ENCODE peak calls at places on chromosomes 7 and 10, in nine cellular contexts. U, D, M, W, G, O, J, F and S are unnamed samples.

GRCh38 chr10:45000764-45001381 is at the start of gene ZNF22:
- DNase-seq in O (no peak), G (peak; percentile 88), W (peak; percentile 73), M (peak; percentile 23), U (peak; percentile 80), D (peak; percentile 69), J (peak; percentile 75), F (no peak), S (no peak)

GRCh38 chr7:1889556-1890181 is 219.6 kb downstream of the ELFN1 start:
- DNase-seq in O (peak; percentile 37), D (peak; percentile 78), J (no peak), M (peak; percentile 73), F (no peak), G (no peak), U (no peak), W (no peak), S (peak; percentile 31)

GRCh38 chr7:142859829-142860228 is 5.0 kb downstream of the EPHB6 start:
- DNase-seq in M (peak; percentile 83), O (no peak), W (no peak), U (no peak), J (no peak), G (no peak), F (no peak), D (peak; percentile 63), S (no peak)

GRCh38 chr10:77827383-77827782 is 99.2 kb downstream of the DLG5 start:
- DNase-seq in F (no peak), G (no peak), D (no peak), W (no peak), M (no peak), O (no peak), J (no peak), U (no peak), S (no peak)

GRCh38 chr10:78972160-78972946 is 96.4 kb upstream of the ZMIZ1 start:
- DNase-seq in O (no peak), U (peak; percentile 83), F (peak; percentile 42), D (peak; percentile 72), G (peak; percentile 78), J (peak; percentile 77), M (peak; percentile 78), W (peak; percentile 78), S (no peak)

GRCh38 chr7:137734221-137734620 is 112.6 kb downstream of the DGKI start:
- DNase-seq in J (no peak), F (no peak), M (peak; percentile 9), G (no peak), W (no peak), U (no peak), D (no peak), O (no peak), S (no peak)

GRCh38 chr10:14665304-14665703 is 109.4 kb downstream of the FAM107B start:
- DNase-seq in W (no peak), M (no peak), G (no peak), D (no peak), F (no peak), J (no peak), O (no peak), U (no peak), S (no peak)

GRCh38 chr10:127266431-127266830 is 70.0 kb upstream of the INSYN2A start:
- DNase-seq in O (no peak), W (no peak), J (no peak), D (no peak), M (no peak), G (no peak), U (no peak), F (no peak), S (no peak)

GRCh38 chr7:79308176-79308575 is 145.3 kb downstream of the MAGI2 start:
- DNase-seq in J (no peak), O (no peak), F (peak; percentile 32), G (no peak), U (no peak), W (no peak), M (no peak), D (no peak), S (no peak)

GRCh38 chr7:84092207-84092606 is 102.4 kb downstream of the SEMA3A start:
- DNase-seq in F (no peak), M (no peak), J (no peak), U (no peak), G (no peak), D (no peak), O (no peak), W (no peak), S (no peak)

GRCh38 chr10:127148066-127148932 is 48.1 kb downstream of the INSYN2A start:
- DNase-seq in D (peak; percentile 83), U (no peak), J (no peak), O (peak; percentile 59), W (no peak), F (peak; percentile 80), G (no peak), M (peak; percentile 91), S (no peak)

GRCh38 chr10:51862149-51862548 is 162.8 kb upstream of the CSTF2T start:
- DNase-seq in G (no peak), D (no peak), W (no peak), F (no peak), M (no peak), U (no peak), J (no peak), O (no peak), S (no peak)
- H3K4me3 ChIP-seq in G (no peak overlapping the region), D (no peak overlapping the region), W (no peak overlapping the region), F (no peak overlapping the region), M (no peak overlapping the region), U (no peak overlapping the region), J (no peak overlapping the region), O (no peak overlapping the region), S (no peak overlapping the region)

GRCh38 chr10:130333185-130333584 is 197.0 kb downstream of the GLRX3 start:
- DNase-seq in F (no peak), U (no peak), W (no peak), O (no peak), M (no peak), J (no peak), G (no peak), D (no peak), S (no peak)
- TF ChIP-seq CTCF in F (no peak), U (no peak), W (no peak), O (no peak), M (no peak), J (no peak), G (no peak), D (no peak), S (no peak)

GRCh38 chr7:127250312-127251047 is 2.3 kb downstream of the GRM8 start:
- DNase-seq in M (no peak), G (no peak), O (no peak), W (no peak), F (no peak), U (no peak), D (no peak), J (no peak), S (no peak)

GRCh38 chr7:127251048-127251451 is 1.7 kb downstream of the GRM8 start:
- DNase-seq in M (no peak), O (no peak), D (no peak), J (no peak), F (no peak), U (no peak), G (no peak), W (no peak), S (no peak)

GRCh38 chr7:127252380-127252718 is 392 bp downstream of the GRM8 start:
- DNase-seq in G (no peak), U (no peak), J (no peak), W (no peak), O (no peak), D (no peak), F (no peak), M (no peak), S (no peak)

GRCh38 chr7:127252736-127253288 is at the start of gene GRM8:
- DNase-seq in D (peak; percentile 11), U (peak; percentile 33), G (peak; percentile 70), M (peak; percentile 9), F (no peak), J (peak; percentile 14), W (peak; percentile 27), O (no peak), S (no peak)

DNA sequence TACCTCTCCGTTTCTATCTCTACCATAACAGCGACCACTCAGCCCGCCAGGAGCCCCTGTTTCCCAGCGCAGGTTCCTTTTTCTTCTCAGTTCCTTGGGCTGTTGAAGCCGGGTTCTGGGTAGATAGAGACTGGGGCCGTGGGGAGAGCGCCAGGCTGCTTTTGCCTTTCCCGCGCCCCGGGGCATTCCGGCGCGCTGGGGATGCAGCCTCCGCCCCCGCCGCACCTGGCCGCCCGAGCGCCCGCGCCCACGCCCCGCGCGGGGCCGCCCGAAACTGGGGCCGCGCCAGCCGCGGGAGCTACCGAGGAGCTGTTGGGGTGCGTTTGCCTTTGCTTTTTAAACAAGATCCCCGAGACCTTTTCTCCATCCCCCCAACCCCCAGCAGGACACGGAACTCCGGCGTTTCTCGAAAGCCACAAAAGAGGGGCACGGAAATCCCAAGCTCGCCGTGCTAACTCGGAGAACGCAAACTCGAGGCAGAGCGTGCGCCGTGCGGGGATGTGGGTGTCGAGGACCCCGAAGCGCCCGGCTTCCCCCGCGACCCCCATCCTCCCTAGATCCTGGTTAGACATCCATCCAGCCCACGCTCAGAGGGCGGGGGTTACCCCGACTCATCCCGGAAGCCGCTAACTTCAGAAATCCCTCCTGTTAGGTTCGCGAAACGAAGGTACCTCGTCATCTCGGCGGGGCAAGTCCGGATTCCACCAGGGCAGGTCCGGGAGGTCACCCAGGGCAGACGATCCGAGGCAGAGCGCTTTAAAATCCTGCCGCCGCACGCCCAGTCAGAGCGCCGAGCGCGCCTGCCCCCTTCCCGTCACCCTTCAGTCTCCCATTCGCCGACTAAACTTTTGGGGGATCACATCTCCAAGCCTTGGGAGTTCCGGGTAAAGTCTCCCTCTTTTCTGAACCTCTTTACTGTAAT is 1.0 kb downstream of the GRM8 start:
- DNase-seq in O (no peak), U (no peak), F (no peak), W (no peak), M (no peak), D (no peak), G (no peak), J (no peak), S (no peak)
- H3K4me3 ChIP-seq in O (peak overlapping the region; percentile 68), U (peak overlapping the region; percentile 72), F (peak overlapping the region; percentile 63), W (peak overlapping the region; percentile 85), M (peak overlapping the region; percentile 64), D (peak overlapping the region; percentile 39), G (peak overlapping the region; percentile 83), J (peak overlapping the region; percentile 69), S (peak overlapping the region; percentile 81)

DNA sequence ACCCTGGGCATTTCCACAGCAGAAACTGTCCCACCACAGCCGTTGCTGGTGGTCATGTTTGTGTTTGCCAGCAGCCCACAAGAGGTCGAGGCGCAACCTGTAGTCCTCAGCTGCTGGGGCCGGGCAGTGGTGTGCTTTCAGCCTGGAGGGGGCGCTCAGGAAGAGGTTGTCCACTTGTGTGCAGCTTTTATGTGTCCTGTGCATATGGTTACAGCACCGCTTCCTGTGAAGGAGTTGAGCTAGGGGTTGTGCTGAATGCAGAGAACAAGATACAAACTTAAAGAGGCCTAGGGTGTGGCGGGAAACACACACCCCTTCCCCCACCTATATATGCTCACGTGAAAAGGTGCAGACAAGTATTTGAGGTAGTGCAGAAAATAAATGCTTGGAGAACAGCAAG is 29.5 kb upstream of the PFKFB3 start:
- DNase-seq in U (no peak), M (no peak), W (no peak), G (no peak), O (no peak), F (no peak), D (no peak), J (no peak), S (no peak)
- TF ChIP-seq CTCF in U (peak; percentile 17), M (peak; percentile 54), W (peak; percentile 13), G (peak; percentile 11), O (peak; percentile 14), F (peak; percentile 43), D (no peak), J (no peak), S (no peak)